ENCODE peak calls at places on chromosomes 6 and 20, in ten cellular contexts. B is left colon, M is RWPE1, Y is HS-5, E is C1 segment of cervical spinal cord, J is SK-MEL-5, Z is Right ventricle myocardium superior, V is progenitor cell of endocrine pancreas, C is HuH-7.5, R is left ventricle myocardium inferior. K is an unnamed sample.

GRCh38 chr6:160919713-160920112 is 71.9 kb upstream of the MAP3K4 start:
- DNase-seq in Y (peak; percentile 84), R (no peak), Z (no peak), V (no peak), C (no peak), B (no peak), E (no peak), M (peak; percentile 67), J (no peak), K (no peak)

GRCh38 chr6:52603000-52603795 is 26.3 kb upstream of the TRAM2 start:
- DNase-seq in M (no peak), C (no peak), B (no peak), V (no peak), Y (peak; percentile 73), Z (no peak), E (no peak), J (peak; percentile 33), R (no peak), K (no peak)

GRCh38 chr6:158698876-158699440 is 49.1 kb downstream of the SYTL3 start:
- DNase-seq in R (no peak), B (no peak), Y (no peak), V (no peak), Z (no peak), M (no peak), E (no peak), C (no peak), J (no peak), K (no peak)

GRCh38 chr6:53280207-53280606 is 68.5 kb downstream of the ELOVL5 start:
- DNase-seq in E (no peak), Y (no peak), B (no peak), V (no peak), M (no peak), Z (no peak), J (no peak), C (no peak), R (no peak), K (no peak)

GRCh38 chr20:3783068-3783489 is 1.8 kb upstream of the SPEF1 start:
- DNase-seq in M (no peak), R (no peak), V (no peak), E (no peak), Y (no peak), B (no peak), J (no peak), C (no peak), Z (no peak), K (no peak)

GRCh38 chr20:19251958-19252669 is 39.7 kb downstream of the SLC24A3 start:
- DNase-seq in B (no peak), Z (no peak), C (no peak), M (no peak), Y (no peak), E (no peak), J (no peak), R (no peak), V (no peak), K (no peak)

GRCh38 chr6:136921521-136921935 is 573 bp upstream of the SLC35D3 start:
- DNase-seq in R (no peak), M (peak; percentile 14), Z (no peak), V (no peak), E (no peak), Y (no peak), C (peak; percentile 38), J (no peak), B (peak; percentile 24), K (peak; percentile 16)

GRCh38 chr20:32465092-32465900 is 107.2 kb downstream of the ASXL1 start:
- DNase-seq in R (peak; percentile 64), C (no peak), J (no peak), Z (peak; percentile 71), V (no peak), B (peak; percentile 93), E (no peak), Y (no peak), M (no peak), K (peak; percentile 95)

GRCh38 chr6:7914991-7915789 is 4.6 kb upstream of the TXNDC5 start:
- DNase-seq in C (no peak), V (no peak), E (no peak), Z (peak; percentile 79), J (no peak), R (peak; percentile 67), Y (peak; percentile 57), B (no peak), M (no peak), K (no peak)

GRCh38 chr6:56335733-56336132 is 88.4 kb upstream of the COL21A1 start:
- DNase-seq in Z (no peak), M (peak; percentile 70), R (no peak), C (no peak), J (peak; percentile 8), B (no peak), Y (peak; percentile 85), E (no peak), V (no peak), K (no peak)

GRCh38 chr6:109164331-109164730 is 69.0 kb downstream of the CEP57L1 start:
- DNase-seq in Y (no peak), C (no peak), E (no peak), M (peak; percentile 16), J (no peak), R (no peak), V (no peak), B (no peak), Z (no peak), K (peak; percentile 7)

GRCh38 chr6:137013031-137013430 is 31.7 kb downstream of the IL20RA start:
- DNase-seq in J (no peak), V (no peak), E (no peak), Y (peak; percentile 48), B (no peak), C (no peak), Z (no peak), R (no peak), M (peak; percentile 63), K (no peak)

GRCh38 chr20:44208770-44209169 is 1.8 kb downstream of the OSER1 start:
- DNase-seq in E (no peak), R (no peak), Y (no peak), V (no peak), J (peak; percentile 27), M (no peak), C (no peak), Z (no peak), B (no peak), K (peak; percentile 54)

GRCh38 chr6:150567823-150568383 is 31.8 kb upstream of the PLEKHG1 start:
- DNase-seq in B (no peak), Y (no peak), R (peak; percentile 53), J (no peak), E (no peak), Z (peak; percentile 61), C (no peak), V (no peak), M (no peak), K (no peak)

GRCh38 chr6:100296810-100297544 is 167.7 kb downstream of the SIM1 start:
- DNase-seq in V (no peak), Z (no peak), B (no peak), C (no peak), R (no peak), M (peak; percentile 69), Y (peak; percentile 58), J (no peak), E (no peak), K (peak; percentile 74)

GRCh38 chr6:34346175-34347119 is 46.0 kb downstream of the NUDT3 start:
- DNase-seq in B (no peak), V (no peak), Z (no peak), Y (no peak), E (no peak), J (no peak), R (no peak), C (no peak), M (no peak), K (no peak)

GRCh38 chr6:21523652-21524051 is 69.9 kb upstream of the SOX4 start:
- DNase-seq in R (no peak), C (no peak), M (no peak), Z (no peak), Y (no peak), B (no peak), J (no peak), V (no peak), E (no peak), K (no peak)

GRCh38 chr6:134787261-134787871 is 162.5 kb downstream of the ALDH8A1 start:
- DNase-seq in V (no peak), Y (peak; percentile 64), C (no peak), M (peak; percentile 85), B (no peak), E (no peak), Z (no peak), R (no peak), J (no peak), K (peak; percentile 12)

GRCh38 chr6:106897580-106897979 is 76.9 kb downstream of the CD24 start:
- DNase-seq in R (no peak), Y (no peak), B (no peak), V (no peak), J (no peak), C (no peak), E (no peak), Z (no peak), M (no peak), K (no peak)

GRCh38 chr6:112117554-112117953 is 30.2 kb downstream of the FAM229B start:
- DNase-seq in V (no peak), C (no peak), E (no peak), B (no peak), Z (no peak), J (no peak), M (peak; percentile 70), R (no peak), Y (peak; percentile 14), K (peak; percentile 2)

GRCh38 chr6:140462495-140463311 is 1088.3 kb upstream of the CITED2 start:
- DNase-seq in J (no peak), R (no peak), M (peak; percentile 83), B (no peak), Y (peak; percentile 63), E (no peak), C (no peak), Z (no peak), V (no peak), K (peak; percentile 78)

GRCh38 chr6:161369339-161369738 is 95.5 kb upstream of the AGPAT4 start:
- DNase-seq in E (no peak), J (no peak), B (no peak), M (peak; percentile 92), C (no peak), V (no peak), Y (peak; percentile 78), R (no peak), Z (no peak), K (peak; percentile 45)